ENCODE peak calls at places on chromosomes 2 and 18, in five cellular contexts. One of them, this sample, is unnamed.
A peak's percentile ranks its signal among the peaks of the same experiment; 100 is the strongest.

GRCh38 chr2:65367517-65367916 is 64.9 kb downstream of the SPRED2 start:
- DNase-seq in endothelial cell of umbilical vein: peak; percentile 43
- DNase-seq in stomach: peak; percentile 44
- DNase-seq in sigmoid colon: peak; percentile 72
- DNase-seq in transverse colon: peak; percentile 36
- DNase-seq in this sample: peak; percentile 90

GRCh38 chr2:28976584-28976983 is 4.5 kb upstream of the TOGARAM2 start:
- DNase-seq in endothelial cell of umbilical vein: no peak
- DNase-seq in transverse colon: no peak
- DNase-seq in sigmoid colon: peak; percentile 56
- DNase-seq in stomach: no peak
- DNase-seq in this sample: no peak

GRCh38 chr2:18551169-18551568 is 9.3 kb downstream of the RDH14 start:
- DNase-seq in endothelial cell of umbilical vein: no peak
- DNase-seq in stomach: no peak
- DNase-seq in sigmoid colon: no peak
- DNase-seq in transverse colon: no peak
- DNase-seq in this sample: no peak

GRCh38 chr2:86068098-86069047 is 37.3 kb downstream of the POLR1A start:
- DNase-seq in sigmoid colon: no peak
- DNase-seq in transverse colon: peak; percentile 24
- DNase-seq in stomach: no peak
- DNase-seq in endothelial cell of umbilical vein: no peak
- DNase-seq in this sample: no peak

GRCh38 chr2:42754021-42754775 is 9.7 kb downstream of the OXER1 start:
- DNase-seq in stomach: no peak
- DNase-seq in transverse colon: no peak
- DNase-seq in endothelial cell of umbilical vein: no peak
- DNase-seq in sigmoid colon: no peak
- DNase-seq in this sample: no peak

GRCh38 chr2:84919885-84920580 is 14.6 kb downstream of the TMSB10 start:
- DNase-seq in stomach: no peak
- DNase-seq in endothelial cell of umbilical vein: peak; percentile 91
- DNase-seq in sigmoid colon: peak; percentile 77
- DNase-seq in transverse colon: peak; percentile 42
- DNase-seq in this sample: peak; percentile 92

GRCh38 chr2:124018894-124019293 is 6.2 kb upstream of the CNTNAP5 start:
- DNase-seq in stomach: no peak
- DNase-seq in sigmoid colon: no peak
- DNase-seq in endothelial cell of umbilical vein: no peak
- DNase-seq in transverse colon: no peak
- DNase-seq in this sample: no peak

GRCh38 chr2:47221956-47222355 is 66.8 kb upstream of the STPG4 start:
- DNase-seq in endothelial cell of umbilical vein: peak; percentile 65
- DNase-seq in transverse colon: no peak
- DNase-seq in stomach: no peak
- DNase-seq in sigmoid colon: no peak
- DNase-seq in this sample: no peak

GRCh38 chr2:217225596-217225995 is 365.7 kb upstream of the TNP1 start:
- DNase-seq in stomach: no peak
- DNase-seq in transverse colon: no peak
- DNase-seq in sigmoid colon: no peak
- DNase-seq in endothelial cell of umbilical vein: no peak
- DNase-seq in this sample: no peak

GRCh38 chr2:42098571-42099430 is 51.0 kb downstream of the PKDCC start:
- DNase-seq in transverse colon: no peak
- DNase-seq in stomach: no peak
- DNase-seq in endothelial cell of umbilical vein: no peak
- DNase-seq in sigmoid colon: no peak
- DNase-seq in this sample: no peak

GRCh38 chr18:13264986-13265900 is 46.7 kb downstream of the LDLRAD4 start:
- DNase-seq in transverse colon: no peak
- DNase-seq in stomach: no peak
- DNase-seq in sigmoid colon: no peak
- DNase-seq in endothelial cell of umbilical vein: no peak
- DNase-seq in this sample: no peak

GRCh38 chr2:31831585-31831984 is 179.2 kb downstream of the MEMO1 start:
- DNase-seq in stomach: no peak
- DNase-seq in endothelial cell of umbilical vein: no peak
- DNase-seq in sigmoid colon: no peak
- DNase-seq in transverse colon: no peak
- DNase-seq in this sample: no peak

GRCh38 chr18:39701839-39702238 is 2136.2 kb upstream of the CELF4 start:
- DNase-seq in transverse colon: no peak
- DNase-seq in endothelial cell of umbilical vein: peak; percentile 62
- DNase-seq in sigmoid colon: no peak
- DNase-seq in stomach: no peak
- DNase-seq in this sample: no peak

GRCh38 chr2:118264591-118264990 is 176.3 kb downstream of the INSIG2 start:
- DNase-seq in sigmoid colon: no peak
- DNase-seq in transverse colon: no peak
- DNase-seq in endothelial cell of umbilical vein: no peak
- DNase-seq in stomach: no peak
- DNase-seq in this sample: no peak

GRCh38 chr18:63578357-63578958 is 8.7 kb upstream of the SERPINB13 start:
- DNase-seq in stomach: no peak
- DNase-seq in sigmoid colon: no peak
- DNase-seq in transverse colon: no peak
- DNase-seq in endothelial cell of umbilical vein: peak; percentile 53
- DNase-seq in this sample: peak; percentile 17

GRCh38 chr2:191976436-191976835 is 129.5 kb upstream of the CAVIN2 start:
- DNase-seq in sigmoid colon: no peak
- DNase-seq in stomach: no peak
- DNase-seq in endothelial cell of umbilical vein: peak; percentile 99
- DNase-seq in transverse colon: no peak
- DNase-seq in this sample: no peak

GRCh38 chr2:30267161-30267568 is 35.8 kb downstream of the LBH start:
- DNase-seq in transverse colon: peak; percentile 19
- DNase-seq in stomach: no peak
- DNase-seq in sigmoid colon: no peak
- DNase-seq in endothelial cell of umbilical vein: no peak
- DNase-seq in this sample: no peak

GRCh38 chr18:50654658-50655550 is 95.0 kb downstream of the MAPK4 start:
- DNase-seq in transverse colon: no peak
- DNase-seq in endothelial cell of umbilical vein: no peak
- DNase-seq in sigmoid colon: peak; percentile 77
- DNase-seq in stomach: no peak
- DNase-seq in this sample: no peak

GRCh38 chr2:231714639-231715498 is 6.5 kb downstream of the PTMA start:
- DNase-seq in transverse colon: peak; percentile 81
- DNase-seq in endothelial cell of umbilical vein: peak; percentile 60
- DNase-seq in stomach: peak; percentile 80
- DNase-seq in sigmoid colon: peak; percentile 87
- DNase-seq in this sample: no peak

GRCh38 chr2:177646791-177647190 is 254.2 kb downstream of the AGPS start:
- DNase-seq in stomach: no peak
- DNase-seq in endothelial cell of umbilical vein: no peak
- DNase-seq in sigmoid colon: no peak
- DNase-seq in transverse colon: no peak
- DNase-seq in this sample: no peak

GRCh38 chr2:11568436-11568835 is 34.6 kb downstream of the GREB1 start:
- DNase-seq in transverse colon: no peak
- DNase-seq in stomach: no peak
- DNase-seq in endothelial cell of umbilical vein: no peak
- DNase-seq in sigmoid colon: peak; percentile 48
- DNase-seq in this sample: no peak

GRCh38 chr2:186841940-186842339 is 7.0 kb downstream of the ZSWIM2 start:
- DNase-seq in stomach: no peak
- DNase-seq in transverse colon: no peak
- DNase-seq in endothelial cell of umbilical vein: no peak
- DNase-seq in sigmoid colon: no peak
- DNase-seq in this sample: no peak

GRCh38 chr2:157596992-157597681 is 31.5 kb downstream of the ACVR1C start:
- DNase-seq in stomach: peak; percentile 43
- DNase-seq in sigmoid colon: peak; percentile 60
- DNase-seq in transverse colon: no peak
- DNase-seq in endothelial cell of umbilical vein: peak; percentile 4
- DNase-seq in this sample: no peak

GRCh38 chr2:119387381-119388129 is 20.8 kb downstream of the DBI start:
- DNase-seq in sigmoid colon: peak; percentile 74
- DNase-seq in transverse colon: peak; percentile 55
- DNase-seq in endothelial cell of umbilical vein: peak; percentile 20
- DNase-seq in stomach: peak; percentile 90
- DNase-seq in this sample: no peak
- TF ChIP-seq POLR2AphosphoS5 in sigmoid colon: no peak
- TF ChIP-seq POLR2AphosphoS5 in transverse colon: no peak
- TF ChIP-seq POLR2AphosphoS5 in endothelial cell of umbilical vein: no peak
- TF ChIP-seq POLR2AphosphoS5 in stomach: no peak
- TF ChIP-seq POLR2AphosphoS5 in this sample: no peak

GRCh38 chr2:219443016-219443696 is 8.5 kb downstream of the SPEG start:
- DNase-seq in transverse colon: no peak
- DNase-seq in stomach: no peak
- DNase-seq in endothelial cell of umbilical vein: no peak
- DNase-seq in sigmoid colon: no peak
- DNase-seq in this sample: no peak

GRCh38 chr2:219443697-219444023 is 9.0 kb downstream of the SPEG start:
- DNase-seq in endothelial cell of umbilical vein: no peak
- DNase-seq in sigmoid colon: no peak
- DNase-seq in stomach: no peak
- DNase-seq in transverse colon: no peak
- DNase-seq in this sample: no peak

GRCh38 chr2:219440388-219441256 is 6.0 kb downstream of the SPEG start:
- DNase-seq in transverse colon: no peak
- DNase-seq in sigmoid colon: no peak
- DNase-seq in endothelial cell of umbilical vein: no peak
- DNase-seq in stomach: no peak
- DNase-seq in this sample: no peak

GRCh38 chr2:219441451-219442205 is 7.0 kb downstream of the SPEG start:
- DNase-seq in transverse colon: peak; percentile 55
- DNase-seq in stomach: peak; percentile 53
- DNase-seq in endothelial cell of umbilical vein: no peak
- DNase-seq in sigmoid colon: peak; percentile 89
- DNase-seq in this sample: no peak

GRCh38 chr2:219442206-219443015 is 7.8 kb downstream of the SPEG start:
- DNase-seq in transverse colon: no peak
- DNase-seq in endothelial cell of umbilical vein: no peak
- DNase-seq in sigmoid colon: no peak
- DNase-seq in stomach: no peak
- DNase-seq in this sample: no peak
- H3K27me3 ChIP-seq in transverse colon: peaks cover 67% of the 10 kb centered on the region
- H3K27me3 ChIP-seq in endothelial cell of umbilical vein: peaks cover 18% of the 10 kb centered on the region
- H3K27me3 ChIP-seq in sigmoid colon: no peaks in the 10 kb centered on the region
- H3K27me3 ChIP-seq in stomach: peaks cover 84% of the 10 kb centered on the region
- H3K27me3 ChIP-seq in this sample: peaks cover 8% of the 10 kb centered on the region

GRCh38 chr2:201978333-201978732 is 55.3 kb upstream of the FZD7 start:
- DNase-seq in sigmoid colon: peak; percentile 6
- DNase-seq in endothelial cell of umbilical vein: no peak
- DNase-seq in stomach: no peak
- DNase-seq in transverse colon: no peak
- DNase-seq in this sample: no peak
- TF ChIP-seq POLR2AphosphoS5 in sigmoid colon: no peak
- TF ChIP-seq POLR2AphosphoS5 in endothelial cell of umbilical vein: no peak
- TF ChIP-seq POLR2AphosphoS5 in stomach: no peak
- TF ChIP-seq POLR2AphosphoS5 in transverse colon: no peak
- TF ChIP-seq POLR2AphosphoS5 in this sample: no peak

GRCh38 chr2:170365003-170365402 is 187.1 kb downstream of the MYO3B start:
- DNase-seq in sigmoid colon: no peak
- DNase-seq in transverse colon: no peak
- DNase-seq in endothelial cell of umbilical vein: no peak
- DNase-seq in stomach: no peak
- DNase-seq in this sample: no peak

GRCh38 chr2:170368370-170368769 is 190.4 kb downstream of the MYO3B start:
- DNase-seq in transverse colon: no peak
- DNase-seq in stomach: no peak
- DNase-seq in sigmoid colon: no peak
- DNase-seq in endothelial cell of umbilical vein: no peak
- DNase-seq in this sample: no peak

GRCh38 chr2:170362313-170362795 is 184.4 kb downstream of the MYO3B start:
- DNase-seq in sigmoid colon: no peak
- DNase-seq in transverse colon: no peak
- DNase-seq in endothelial cell of umbilical vein: no peak
- DNase-seq in stomach: no peak
- DNase-seq in this sample: no peak

GRCh38 chr2:170362895-170363582 is 185.1 kb downstream of the MYO3B start:
- DNase-seq in transverse colon: no peak
- DNase-seq in stomach: no peak
- DNase-seq in endothelial cell of umbilical vein: no peak
- DNase-seq in sigmoid colon: no peak
- DNase-seq in this sample: no peak

DNA sequence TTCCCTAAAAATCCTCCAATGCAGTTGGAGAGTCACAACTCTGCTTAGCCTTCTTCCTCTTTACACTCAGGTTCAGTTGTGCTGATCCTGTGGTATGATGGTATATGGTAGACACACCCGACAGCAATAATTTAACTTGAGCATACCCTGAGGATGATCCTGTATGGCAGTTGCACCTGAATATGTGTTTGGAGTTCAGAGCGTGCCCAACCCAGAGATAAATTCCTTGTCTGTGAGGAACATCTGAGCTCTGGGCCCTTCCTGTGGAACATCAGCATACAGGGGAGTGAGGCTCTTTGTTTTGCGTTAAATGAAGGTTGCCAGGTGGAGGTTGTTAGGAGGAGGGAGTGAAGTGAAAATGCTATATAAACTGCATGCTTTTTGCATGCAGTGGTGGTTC is 187.7 kb downstream of the MYO3B start:
- DNase-seq in endothelial cell of umbilical vein: no peak
- DNase-seq in sigmoid colon: no peak
- DNase-seq in transverse colon: no peak
- DNase-seq in stomach: no peak
- DNase-seq in this sample: no peak
- H3K27me3 ChIP-seq in endothelial cell of umbilical vein: peaks cover 79% of the 10 kb centered on the region
- H3K27me3 ChIP-seq in sigmoid colon: no peaks in the 10 kb centered on the region
- H3K27me3 ChIP-seq in transverse colon: peaks cover 72% of the 10 kb centered on the region
- H3K27me3 ChIP-seq in stomach: peaks cover 76% of the 10 kb centered on the region
- H3K27me3 ChIP-seq in this sample: peaks cover 38% of the 10 kb centered on the region

DNA sequence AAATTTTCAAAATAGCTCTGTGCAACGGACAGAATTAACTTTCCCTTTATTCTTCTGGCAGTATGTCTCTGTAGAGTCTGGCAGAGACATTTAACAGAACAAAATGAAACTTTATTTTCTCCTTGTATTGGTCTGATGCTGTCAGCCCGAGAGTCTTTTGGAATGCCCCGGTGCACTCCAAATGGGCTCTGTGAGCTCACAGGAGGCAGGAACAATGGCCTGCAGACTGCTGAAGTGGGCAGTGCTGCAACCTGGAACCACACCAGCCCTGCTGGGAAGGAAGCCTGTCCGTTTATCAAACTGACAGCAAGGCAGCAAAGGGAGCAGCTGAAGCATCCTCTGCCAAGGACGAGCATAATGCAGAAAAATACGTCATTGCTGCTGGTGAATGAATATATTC is 207.8 kb upstream of the TANK start:
- DNase-seq in endothelial cell of umbilical vein: peak; percentile 53
- DNase-seq in stomach: no peak
- DNase-seq in sigmoid colon: peak; percentile 85
- DNase-seq in transverse colon: peak; percentile 20
- DNase-seq in this sample: no peak
- TF ChIP-seq POLR2AphosphoS5 in endothelial cell of umbilical vein: no peak
- TF ChIP-seq POLR2AphosphoS5 in stomach: no peak
- TF ChIP-seq POLR2AphosphoS5 in sigmoid colon: peak; percentile 70
- TF ChIP-seq POLR2AphosphoS5 in transverse colon: peak; percentile 40
- TF ChIP-seq POLR2AphosphoS5 in this sample: no peak